ENCODE peak calls at places on chromosome 10, in four cellular contexts. One of them, this sample, is unnamed.

GRCh38 chr10:3784510-3785250 is at the start of gene KLF6:
- DNase-seq in stimulated activated CD4-positive, alpha-beta T cell treated with anti-CD3 and anti-CD28 coated beads, TNF-alpha, amount 100 ng/mL, for 24 hours: no peak
- DNase-seq in HCEC 1CT: peak
- DNase-seq in myocyte: peak
- DNase-seq in this sample: no peak

GRCh38 chr10:110013615-110014293 is 6.0 kb downstream of the ADD3 start:
- DNase-seq in stimulated activated CD4-positive, alpha-beta T cell treated with anti-CD3 and anti-CD28 coated beads, TNF-alpha, amount 100 ng/mL, for 24 hours: no peak
- DNase-seq in myocyte: no peak
- DNase-seq in HCEC 1CT: no peak
- DNase-seq in this sample: no peak

GRCh38 chr10:90592903-90593302 is 264.9 kb downstream of the HTR7 start:
- DNase-seq in myocyte: peak
- DNase-seq in stimulated activated CD4-positive, alpha-beta T cell treated with anti-CD3 and anti-CD28 coated beads, TNF-alpha, amount 100 ng/mL, for 24 hours: no peak
- DNase-seq in HCEC 1CT: peak
- DNase-seq in this sample: no peak

GRCh38 chr10:23384364-23384763 is 39.8 kb upstream of the C10orf67 start:
- DNase-seq in stimulated activated CD4-positive, alpha-beta T cell treated with anti-CD3 and anti-CD28 coated beads, TNF-alpha, amount 100 ng/mL, for 24 hours: no peak
- DNase-seq in HCEC 1CT: peak
- DNase-seq in myocyte: no peak
- DNase-seq in this sample: no peak

GRCh38 chr10:31030800-31031199 is 865 bp downstream of the ZNF438 start:
- DNase-seq in myocyte: no peak
- DNase-seq in HCEC 1CT: no peak
- DNase-seq in stimulated activated CD4-positive, alpha-beta T cell treated with anti-CD3 and anti-CD28 coated beads, TNF-alpha, amount 100 ng/mL, for 24 hours: no peak
- DNase-seq in this sample: no peak

GRCh38 chr10:89523274-89523673 is 12.1 kb downstream of the SLC16A12 start:
- DNase-seq in HCEC 1CT: no peak
- DNase-seq in myocyte: no peak
- DNase-seq in stimulated activated CD4-positive, alpha-beta T cell treated with anti-CD3 and anti-CD28 coated beads, TNF-alpha, amount 100 ng/mL, for 24 hours: no peak
- DNase-seq in this sample: no peak

GRCh38 chr10:113319450-113319849 is 233.4 kb upstream of the HABP2 start:
- DNase-seq in myocyte: no peak
- DNase-seq in stimulated activated CD4-positive, alpha-beta T cell treated with anti-CD3 and anti-CD28 coated beads, TNF-alpha, amount 100 ng/mL, for 24 hours: no peak
- DNase-seq in HCEC 1CT: no peak
- DNase-seq in this sample: no peak

GRCh38 chr10:89706011-89706410 is 4.6 kb downstream of the KIF20B start:
- DNase-seq in HCEC 1CT: peak
- DNase-seq in stimulated activated CD4-positive, alpha-beta T cell treated with anti-CD3 and anti-CD28 coated beads, TNF-alpha, amount 100 ng/mL, for 24 hours: no peak
- DNase-seq in myocyte: peak
- DNase-seq in this sample: no peak

GRCh38 chr10:29446327-29446726 is 157.5 kb downstream of the LYZL1 start:
- DNase-seq in stimulated activated CD4-positive, alpha-beta T cell treated with anti-CD3 and anti-CD28 coated beads, TNF-alpha, amount 100 ng/mL, for 24 hours: no peak
- DNase-seq in myocyte: no peak
- DNase-seq in HCEC 1CT: no peak
- DNase-seq in this sample: no peak

GRCh38 chr10:96285331-96285752 is 14.0 kb upstream of the BLNK start:
- DNase-seq in HCEC 1CT: no peak
- DNase-seq in stimulated activated CD4-positive, alpha-beta T cell treated with anti-CD3 and anti-CD28 coated beads, TNF-alpha, amount 100 ng/mL, for 24 hours: no peak
- DNase-seq in myocyte: no peak
- DNase-seq in this sample: no peak

GRCh38 chr10:63520463-63521388 is 475 bp upstream of the REEP3 start:
- DNase-seq in stimulated activated CD4-positive, alpha-beta T cell treated with anti-CD3 and anti-CD28 coated beads, TNF-alpha, amount 100 ng/mL, for 24 hours: no peak
- DNase-seq in HCEC 1CT: peak
- DNase-seq in myocyte: peak
- DNase-seq in this sample: peak

GRCh38 chr10:78862328-78862640 is 206.5 kb upstream of the ZMIZ1 start:
- DNase-seq in myocyte: no peak
- DNase-seq in stimulated activated CD4-positive, alpha-beta T cell treated with anti-CD3 and anti-CD28 coated beads, TNF-alpha, amount 100 ng/mL, for 24 hours: no peak
- DNase-seq in HCEC 1CT: no peak
- DNase-seq in this sample: no peak

GRCh38 chr10:73413108-73413527 is 740 bp downstream of the ANXA7 start:
- DNase-seq in myocyte: peak
- DNase-seq in HCEC 1CT: peak
- DNase-seq in stimulated activated CD4-positive, alpha-beta T cell treated with anti-CD3 and anti-CD28 coated beads, TNF-alpha, amount 100 ng/mL, for 24 hours: peak
- DNase-seq in this sample: no peak

GRCh38 chr10:69437321-69438259 is 13.7 kb upstream of the TSPAN15 start:
- DNase-seq in myocyte: no peak
- DNase-seq in stimulated activated CD4-positive, alpha-beta T cell treated with anti-CD3 and anti-CD28 coated beads, TNF-alpha, amount 100 ng/mL, for 24 hours: no peak
- DNase-seq in HCEC 1CT: no peak
- DNase-seq in this sample: no peak

GRCh38 chr10:72250666-72251065 is 23.1 kb upstream of the DDIT4 start:
- DNase-seq in stimulated activated CD4-positive, alpha-beta T cell treated with anti-CD3 and anti-CD28 coated beads, TNF-alpha, amount 100 ng/mL, for 24 hours: no peak
- DNase-seq in myocyte: no peak
- DNase-seq in HCEC 1CT: peak
- DNase-seq in this sample: no peak

This sample was measured in foreskin melanocyte.